ENCODE peak calls at places on chromosomes 11 and 22, in ten cellular contexts. K is stimulated activated CD4-positive, alpha-beta T cell treated with anti-CD3 and anti-CD28 coated beads, TNF-alpha, amount 100 ng/mL, for 4 hours; H is substantia nigra; Z is GF-D8; R is T-helper 2 cell; P is T-helper 1 cell; G is PC-9; D is HL-60; T is AG09319; M is RPMI8226. N is an unnamed sample.

GRCh38 chr11:39365809-39366436 is 2093.5 kb downstream of the LRRC4C start:
- DNase-seq in K (no peak), H (no peak), Z (no peak), R (no peak), P (no peak), G (peak), D (no peak), T (no peak), M (no peak), N (peak)

GRCh38 chr11:102614485-102614884 is 10.6 kb downstream of the MMP20 start:
- DNase-seq in K (no peak), H (no peak), Z (no peak), R (no peak), P (no peak), G (no peak), D (no peak), T (no peak), M (no peak), N (no peak)

GRCh38 chr22:17733484-17733883 is 40.8 kb downstream of the BID start:
- DNase-seq in K (no peak), H (no peak), Z (no peak), R (no peak), P (no peak), G (no peak), D (no peak), T (no peak), M (no peak), N (no peak)

GRCh38 chr22:20315337-20316216 is 4.3 kb downstream of the DGCR6L start:
- DNase-seq in K (no peak), H (no peak), Z (no peak), R (no peak), P (no peak), G (no peak), D (peak), T (no peak), M (no peak), N (no peak)

GRCh38 chr11:22640862-22641261 is 15.2 kb upstream of the FANCF start:
- DNase-seq in K (no peak), H (no peak), Z (no peak), R (no peak), P (no peak), G (no peak), D (no peak), T (no peak), M (no peak), N (no peak)

GRCh38 chr11:75352417-75353206 is 1.2 kb upstream of the ARRB1 start:
- DNase-seq in K (no peak), H (no peak), Z (no peak), R (no peak), P (no peak), G (no peak), D (no peak), T (no peak), M (peak), N (no peak)

GRCh38 chr11:87148749-87149148 is 111.0 kb downstream of the TMEM135 start:
- DNase-seq in K (no peak), H (no peak), Z (no peak), R (no peak), P (no peak), G (no peak), D (no peak), T (no peak), M (no peak), N (no peak)

GRCh38 chr11:112157274-112157766 is 6.6 kb downstream of the IL18 start:
- DNase-seq in K (no peak), H (no peak), Z (peak), R (no peak), P (no peak), G (peak), D (peak), T (peak), M (no peak), N (peak)

GRCh38 chr11:92893276-92893675 is 76.2 kb upstream of the MTNR1B start:
- DNase-seq in K (no peak), H (no peak), Z (no peak), R (no peak), P (no peak), G (no peak), D (no peak), T (no peak), M (no peak), N (no peak)

N was measured in LoVo.